ENCODE peak calls at places on chromosome 18, in four cellular contexts. X, F, R and B are unnamed samples.

GRCh38 chr18:22065311-22065710 is 104.1 kb upstream of the GATA6 start:
- DNase-seq in X (no peak), F (no peak), R (no peak), B (no peak)

GRCh38 chr18:8238507-8238906 is 370.7 kb upstream of the RAB12 start:
- DNase-seq in X (no peak), F (no peak), R (no peak), B (no peak)

GRCh38 chr18:59697236-59697932 is at the start of gene CCBE1:
- DNase-seq in X (peak; percentile 81), F (peak; percentile 71), R (peak; percentile 64), B (peak; percentile 96)

GRCh38 chr18:49048361-49048760 is 97.6 kb upstream of the SMAD7 start:
- DNase-seq in X (peak; percentile 49), F (no peak), R (no peak), B (no peak)

GRCh38 chr18:22169011-22169888 is at the start of gene GATA6:
- DNase-seq in X (peak; percentile 99), F (peak; percentile 98), R (peak; percentile 96), B (peak; percentile 80)

GRCh38 chr18:61699397-61700090 is 193.3 kb downstream of the RNF152 start:
- DNase-seq in X (no peak), F (no peak), R (no peak), B (no peak)

GRCh38 chr18:22817844-22818243 is 115.3 kb upstream of the RBBP8 start:
- DNase-seq in X (peak; percentile 16), F (no peak), R (no peak), B (no peak)

GRCh38 chr18:28657836-28658410 is 481.0 kb upstream of the CDH2 start:
- DNase-seq in X (peak; percentile 8), F (no peak), R (no peak), B (no peak)

GRCh38 chr18:56043691-56044090 is 455.7 kb upstream of the TCF4 start:
- DNase-seq in X (no peak), F (no peak), R (peak; percentile 35), B (peak; percentile 7)

GRCh38 chr18:48781041-48781989 is 169.4 kb downstream of the SMAD7 start:
- DNase-seq in X (peak; percentile 95), F (peak; percentile 99), R (peak; percentile 75), B (no peak)

GRCh38 chr18:21004721-21005120 is 106.9 kb downstream of the ROCK1 start:
- DNase-seq in X (peak; percentile 96), F (no peak), R (no peak), B (no peak)

GRCh38 chr18:36322408-36322728 is 24.9 kb downstream of the FHOD3 start:
- DNase-seq in X (no peak), F (no peak), R (no peak), B (no peak)

GRCh38 chr18:77544792-77545191 is 295.1 kb downstream of the GALR1 start:
- DNase-seq in X (no peak), F (no peak), R (no peak), B (no peak)

GRCh38 chr18:57621252-57621607 is 406 bp downstream of the NARS1 start:
- DNase-seq in X (peak; percentile 14), F (no peak), R (no peak), B (no peak)

GRCh38 chr18:48201337-48201705 is 207.9 kb downstream of the ZBTB7C start:
- DNase-seq in X (no peak), F (no peak), R (peak; percentile 25), B (no peak)

GRCh38 chr18:69250305-69251151 is 150.2 kb upstream of the DOK6 start:
- DNase-seq in X (peak; percentile 72), F (no peak), R (no peak), B (no peak)

GRCh38 chr18:70139138-70139537 is 66.3 kb downstream of the RTTN start:
- DNase-seq in X (no peak), F (no peak), R (no peak), B (no peak)

GRCh38 chr18:67771271-67771670 is 254.8 kb upstream of the DSEL start:
- DNase-seq in X (peak; percentile 49), F (no peak), R (no peak), B (no peak)

GRCh38 chr18:434410-434809 is 66.1 kb downstream of the COLEC12 start:
- DNase-seq in X (peak; percentile 49), F (no peak), R (no peak), B (no peak)

GRCh38 chr18:34225218-34225553 is 473 bp upstream of the NOL4 start:
- DNase-seq in X (no peak), F (no peak), R (no peak), B (no peak)

GRCh38 chr18:23864620-23865019 is 149.9 kb upstream of the TTC39C start:
- DNase-seq in X (no peak), F (no peak), R (peak; percentile 13), B (no peak)

GRCh38 chr18:13006731-13007550 is 15.8 kb downstream of the CEP192 start:
- DNase-seq in X (no peak), F (no peak), R (no peak), B (no peak)

GRCh38 chr18:7940379-7940778 is 373.3 kb downstream of the PTPRM start:
- DNase-seq in X (no peak), F (no peak), R (no peak), B (no peak)

GRCh38 chr18:395481-396250 is 104.8 kb downstream of the COLEC12 start:
- DNase-seq in X (peak; percentile 79), F (no peak), R (no peak), B (no peak)

GRCh38 chr18:41126541-41127235 is 828.3 kb upstream of the PIK3C3 start:
- DNase-seq in X (peak; percentile 33), F (no peak), R (no peak), B (no peak)

GRCh38 chr18:60067426-60068210 is 167.8 kb downstream of the PMAIP1 start:
- DNase-seq in X (no peak), F (no peak), R (no peak), B (no peak)

GRCh38 chr18:9760641-9761040 is 52.5 kb downstream of the RAB31 start:
- DNase-seq in X (no peak), F (no peak), R (no peak), B (no peak)

GRCh38 chr18:59996370-59996966 is 96.7 kb downstream of the PMAIP1 start:
- DNase-seq in X (peak; percentile 46), F (no peak), R (peak; percentile 56), B (no peak)

GRCh38 chr18:35572644-35573043 is 8.9 kb upstream of the GALNT1 start:
- DNase-seq in X (no peak), F (no peak), R (no peak), B (no peak)